ENCODE peak calls at places on chromosome 22, in seven cellular contexts. P is stimulated activated CD8-positive, alpha-beta memory T cell treated with anti-CD3 and anti-CD28 coated beads, Interleukin-4, amount 100 ng/mL, for 1 hour; A is AG09309; S is activated naive CD8-positive, alpha-beta T cell treated with anti-CD3 and anti-CD28 coated beads, Interleukin-2, amount 50 U/mL, for 24 hours; J is Ammon's horn; B is amygdala; E is H54. U is an unnamed sample.

GRCh38 chr22:36017661-36018091 is 10.9 kb downstream of the RBFOX2 start:
- DNase-seq in P (no peak), A (no peak), S (no peak), J (no peak), B (no peak), E (no peak), U (peak; percentile 71)

GRCh38 chr22:39574779-39575551 is 4.4 kb downstream of the CACNA1I start:
- DNase-seq in P (no peak), A (peak; percentile 21), S (no peak), J (no peak), B (no peak), E (peak; percentile 95), U (no peak)

GRCh38 chr22:24333301-24333700 is 62.7 kb downstream of the SPECC1L start:
- DNase-seq in P (no peak), A (peak; percentile 37), S (no peak), J (no peak), B (no peak), E (peak; percentile 7), U (no peak)

GRCh38 chr22:43838571-43839307 is 23.6 kb downstream of the SULT4A1 start:
- DNase-seq in P (no peak), A (no peak), S (no peak), J (no peak), B (no peak), E (no peak), U (no peak)

GRCh38 chr22:27245056-27245455 is 556.5 kb downstream of the MN1 start:
- DNase-seq in P (no peak), A (no peak), S (no peak), J (no peak), B (no peak), E (no peak), U (peak; percentile 51)

GRCh38 chr22:41571786-41572185 is 11.0 kb downstream of the CSDC2 start:
- DNase-seq in P (no peak), A (no peak), S (no peak), J (no peak), B (no peak), E (no peak), U (no peak)

GRCh38 chr22:19138217-19139000 is 6.0 kb downstream of the ESS2 start:
- DNase-seq in P (no peak), A (no peak), S (no peak), J (no peak), B (no peak), E (no peak), U (no peak)

GRCh38 chr22:47190276-47190956 is 428.0 kb downstream of the TBC1D22A start:
- DNase-seq in P (no peak), A (no peak), S (no peak), J (no peak), B (no peak), E (no peak), U (no peak)

GRCh38 chr22:28229566-28230483 is 310.8 kb upstream of the PITPNB start:
- DNase-seq in P (no peak), A (no peak), S (no peak), J (no peak), B (no peak), E (no peak), U (no peak)

GRCh38 chr22:46057206-46057605 is 80.2 kb upstream of the WNT7B start:
- DNase-seq in P (no peak), A (no peak), S (no peak), J (no peak), B (no peak), E (no peak), U (peak; percentile 55)